ENCODE peak calls at places on chromosomes 6 and 20, in eight cellular contexts. D is H1, Q is K562, F is endothelial cell of umbilical vein, U is HepG2, S is GM12878, I is HCT116, O is SK-N-MC. V is an unnamed sample.

GRCh38 chr6:116974942-116975341 is 97.9 kb downstream of the RFX6 start:
- DNase-seq in D (no peak), Q (no peak), O (no peak), F (no peak), U (no peak), I (no peak), S (no peak), V (no peak)

GRCh38 chr6:161003336-161003735 is 11.8 kb downstream of the MAP3K4 start:
- DNase-seq in S (no peak), I (no peak), O (no peak), D (no peak), F (no peak), U (no peak), Q (no peak), V (no peak)

GRCh38 chr6:54156650-54157250 is 45.5 kb downstream of the MLIP start:
- DNase-seq in I (no peak), O (no peak), F (no peak), Q (no peak), S (no peak), U (no peak), D (no peak), V (no peak)

GRCh38 chr6:13624871-13625288 is 9.7 kb downstream of the NOL7 start:
- DNase-seq in S (no peak), O (no peak), Q (peak; percentile 75), U (peak; percentile 65), D (peak; percentile 33), I (peak; percentile 47), F (peak; percentile 40), V (peak; percentile 92)

GRCh38 chr20:32508775-32509119 is 76.4 kb downstream of the NOL4L start:
- DNase-seq in F (no peak), U (no peak), Q (no peak), O (no peak), I (no peak), D (no peak), S (no peak), V (no peak)

GRCh38 chr6:146914563-146915483 is 289.4 kb upstream of the STXBP5 start:
- DNase-seq in I (peak; percentile 84), S (no peak), D (no peak), O (no peak), Q (peak; percentile 85), U (no peak), F (peak; percentile 98), V (no peak)

GRCh38 chr20:50625986-50626677 is 65.2 kb downstream of the RIPOR3 start:
- DNase-seq in D (no peak), S (no peak), F (no peak), I (peak; percentile 36), O (no peak), U (peak; percentile 75), Q (peak; percentile 68), V (peak; percentile 95)

GRCh38 chr6:170267688-170268087 is 23.2 kb downstream of the DLL1 start:
- DNase-seq in F (no peak), O (no peak), Q (no peak), D (no peak), I (no peak), S (no peak), U (no peak), V (no peak)

GRCh38 chr20:11935754-11936551 is 18.3 kb downstream of the BTBD3 start:
- DNase-seq in S (no peak), D (no peak), U (peak; percentile 17), O (no peak), Q (no peak), F (no peak), I (no peak), V (no peak)

GRCh38 chr20:63860325-63861051 is 810 bp upstream of the ABHD16B start:
- DNase-seq in S (no peak), O (no peak), I (no peak), Q (no peak), D (no peak), F (no peak), U (no peak), V (no peak)

GRCh38 chr20:33697129-33697528 is 10.9 kb upstream of the E2F1 start:
- DNase-seq in Q (no peak), S (no peak), U (no peak), F (no peak), I (no peak), O (no peak), D (no peak), V (no peak)

GRCh38 chr6:106324726-106325335 is 729 bp downstream of the ATG5 start:
- DNase-seq in S (no peak), Q (no peak), I (no peak), O (no peak), D (no peak), F (no peak), U (no peak), V (no peak)

GRCh38 chr6:151240861-151241642 is 1.3 kb downstream of the AKAP12 start:
- DNase-seq in F (peak; percentile 66), Q (no peak), O (no peak), D (no peak), U (no peak), S (no peak), I (no peak), V (peak; percentile 71)

GRCh38 chr20:56628873-56629463 is at the start of gene TFAP2C:
- DNase-seq in S (no peak), I (peak; percentile 54), D (no peak), Q (peak; percentile 74), O (no peak), F (no peak), U (no peak), V (peak; percentile 85)

GRCh38 chr20:58719971-58720371 is 27.4 kb downstream of the NPEPL1 start:
- DNase-seq in O (no peak), S (no peak), Q (no peak), D (no peak), F (no peak), I (no peak), U (no peak), V (no peak)

GRCh38 chr6:18155273-18155863 is at the start of gene KDM1B:
- DNase-seq in Q (peak; percentile 99), U (peak; percentile 96), F (peak; percentile 98), I (peak; percentile 94), S (peak; percentile 86), O (peak; percentile 70), D (peak; percentile 91), V (peak; percentile 99)

GRCh38 chr6:20202070-20202658 is 10.1 kb downstream of the MBOAT1 start:
- DNase-seq in D (no peak), U (peak; percentile 10), F (peak; percentile 5), I (no peak), O (no peak), Q (peak; percentile 71), S (peak; percentile 57), V (no peak)

GRCh38 chr6:2959909-2960719 is 11.3 kb downstream of the SERPINB6 start:
- DNase-seq in D (no peak), F (peak; percentile 76), I (no peak), O (no peak), S (no peak), U (no peak), Q (no peak), V (peak; percentile 75)

GRCh38 chr6:123515715-123516114 is 121.0 kb downstream of the TRDN start:
- DNase-seq in U (no peak), S (no peak), D (no peak), I (no peak), F (no peak), O (no peak), Q (no peak), V (no peak)

GRCh38 chr20:32577657-32578056 is 7.5 kb downstream of the NOL4L start:
- DNase-seq in O (no peak), I (no peak), F (no peak), D (no peak), U (no peak), S (no peak), Q (no peak), V (no peak)

GRCh38 chr20:43320536-43320935 is 130.8 kb upstream of the PTPRT start:
- DNase-seq in D (no peak), F (no peak), I (no peak), Q (no peak), S (no peak), O (no peak), U (no peak), V (no peak)

GRCh38 chr6:150928882-150929281 is 63.4 kb downstream of the MTHFD1L start:
- DNase-seq in I (no peak), O (no peak), F (no peak), U (no peak), Q (peak; percentile 9), D (no peak), S (no peak), V (peak; percentile 63)

GRCh38 chr6:9933674-9934073 is 481.2 kb downstream of the TFAP2A start:
- DNase-seq in D (no peak), O (no peak), Q (no peak), U (no peak), F (no peak), S (no peak), I (no peak), V (no peak)

GRCh38 chr20:44274303-44275017 is 27.4 kb downstream of the GDAP1L1 start:
- DNase-seq in S (no peak), U (peak; percentile 96), I (no peak), D (no peak), Q (no peak), F (no peak), O (no peak), V (no peak)

GRCh38 chr6:156057869-156058268 is 602.2 kb upstream of the NOX3 start:
- DNase-seq in Q (no peak), S (no peak), U (no peak), F (no peak), I (no peak), O (no peak), D (no peak), V (no peak)

GRCh38 chr20:24718696-24719095 is 230.4 kb upstream of the CST7 start:
- DNase-seq in D (no peak), Q (no peak), U (no peak), I (no peak), S (no peak), O (no peak), F (no peak), V (no peak)

GRCh38 chr6:12113190-12113578 is 101.1 kb downstream of the HIVEP1 start:
- DNase-seq in S (no peak), Q (peak; percentile 23), I (no peak), D (no peak), F (peak; percentile 26), U (no peak), O (no peak), V (no peak)

GRCh38 chr6:125749112-125749863 is at the start of gene HEY2:
- DNase-seq in O (no peak), F (peak; percentile 83), U (peak; percentile 84), D (no peak), S (peak; percentile 33), Q (peak; percentile 94), I (peak; percentile 45), V (peak; percentile 95)
- TF ChIP-seq EZH2 in O (no peak), F (no peak), U (no peak), D (no peak), S (no peak), Q (no peak), I (no peak), V (no peak)

GRCh38 chr6:113995632-113996031 is 24.7 kb upstream of the HDAC2 start:
- DNase-seq in Q (no peak), F (peak; percentile 86), O (no peak), I (peak; percentile 61), S (no peak), D (no peak), U (peak; percentile 19), V (peak; percentile 37)
- TF ChIP-seq POLR2AphosphoS5 in Q (no peak), F (no peak), O (no peak), I (peak; percentile 33), S (no peak), D (no peak), U (no peak), V (no peak)

GRCh38 chr6:133241088-133241900 is at the start of gene EYA4:
- DNase-seq in O (no peak), U (no peak), I (no peak), D (no peak), Q (no peak), F (no peak), S (no peak), V (peak; percentile 69)
- TF ChIP-seq EZH2 in O (no peak), U (no peak), I (no peak), D (no peak), Q (no peak), F (no peak), S (no peak), V (peak; percentile 94)

GRCh38 chr6:30769088-30769852 is 24.9 kb upstream of the IER3 start:
- DNase-seq in F (peak; percentile 94), D (peak; percentile 49), U (peak; percentile 96), O (no peak), S (no peak), Q (peak; percentile 91), I (peak; percentile 96), V (peak; percentile 66)
- TF ChIP-seq POLR2AphosphoS5 in F (peak; percentile 85), D (peak; percentile 9), U (peak; percentile 90), O (no peak), S (no peak), Q (no peak), I (peak; percentile 75), V (no peak)